ENCODE peak calls at places on chromosomes 6 and 20, in ten cellular contexts. One of them, this sample, is unnamed.

GRCh38 chr20:16346956-16347355 is 226.3 kb downstream of the KIF16B start:
- DNase-seq in H9: no peak
- DNase-seq in T-helper 9 cell: no peak
- DNase-seq in stimulated activated CD4-positive, alpha-beta T cell treated with anti-CD3 and anti-CD28 coated beads, Interleukin-2, amount 100 ng/mL, for 48 hours: no peak
- DNase-seq in cardiac muscle cell: no peak
- DNase-seq in activated CD4-positive, CD25-positive, alpha-beta regulatory T cell: no peak
- DNase-seq in fibroblast of mammary gland: no peak
- DNase-seq in dorsolateral prefrontal cortex: no peak
- DNase-seq in coronary artery: no peak
- DNase-seq in activated CD8-positive, alpha-beta memory T cell treated with anti-CD3 and anti-CD28 coated beads, Interleukin-2, amount 50 U/mL, for 4 hours: no peak
- DNase-seq in this sample: no peak

GRCh38 chr6:111841822-111842221 is 31.4 kb downstream of the FYN start:
- DNase-seq in H9: no peak
- DNase-seq in T-helper 9 cell: peak; percentile 32
- DNase-seq in stimulated activated CD4-positive, alpha-beta T cell treated with anti-CD3 and anti-CD28 coated beads, Interleukin-2, amount 100 ng/mL, for 48 hours: no peak
- DNase-seq in cardiac muscle cell: no peak
- DNase-seq in activated CD4-positive, CD25-positive, alpha-beta regulatory T cell: no peak
- DNase-seq in fibroblast of mammary gland: peak; percentile 34
- DNase-seq in dorsolateral prefrontal cortex: no peak
- DNase-seq in coronary artery: no peak
- DNase-seq in activated CD8-positive, alpha-beta memory T cell treated with anti-CD3 and anti-CD28 coated beads, Interleukin-2, amount 50 U/mL, for 4 hours: no peak
- DNase-seq in this sample: no peak

GRCh38 chr6:17705778-17706579 is 746 bp downstream of the NUP153 start:
- DNase-seq in H9: peak; percentile 58
- DNase-seq in T-helper 9 cell: peak; percentile 80
- DNase-seq in stimulated activated CD4-positive, alpha-beta T cell treated with anti-CD3 and anti-CD28 coated beads, Interleukin-2, amount 100 ng/mL, for 48 hours: peak; percentile 75
- DNase-seq in cardiac muscle cell: peak; percentile 66
- DNase-seq in activated CD4-positive, CD25-positive, alpha-beta regulatory T cell: peak; percentile 56
- DNase-seq in fibroblast of mammary gland: peak; percentile 65
- DNase-seq in dorsolateral prefrontal cortex: no peak
- DNase-seq in coronary artery: peak; percentile 82
- DNase-seq in activated CD8-positive, alpha-beta memory T cell treated with anti-CD3 and anti-CD28 coated beads, Interleukin-2, amount 50 U/mL, for 4 hours: peak; percentile 83
- DNase-seq in this sample: peak; percentile 61

GRCh38 chr20:21191839-21192238 is 66.0 kb downstream of the KIZ start:
- DNase-seq in H9: peak; percentile 78
- DNase-seq in T-helper 9 cell: no peak
- DNase-seq in stimulated activated CD4-positive, alpha-beta T cell treated with anti-CD3 and anti-CD28 coated beads, Interleukin-2, amount 100 ng/mL, for 48 hours: no peak
- DNase-seq in cardiac muscle cell: peak; percentile 21
- DNase-seq in activated CD4-positive, CD25-positive, alpha-beta regulatory T cell: no peak
- DNase-seq in fibroblast of mammary gland: no peak
- DNase-seq in dorsolateral prefrontal cortex: no peak
- DNase-seq in coronary artery: no peak
- DNase-seq in activated CD8-positive, alpha-beta memory T cell treated with anti-CD3 and anti-CD28 coated beads, Interleukin-2, amount 50 U/mL, for 4 hours: no peak
- DNase-seq in this sample: no peak

GRCh38 chr6:160198577-160199211 is 59.9 kb downstream of the SLC22A2 start:
- DNase-seq in H9: no peak
- DNase-seq in T-helper 9 cell: no peak
- DNase-seq in stimulated activated CD4-positive, alpha-beta T cell treated with anti-CD3 and anti-CD28 coated beads, Interleukin-2, amount 100 ng/mL, for 48 hours: no peak
- DNase-seq in cardiac muscle cell: no peak
- DNase-seq in activated CD4-positive, CD25-positive, alpha-beta regulatory T cell: no peak
- DNase-seq in fibroblast of mammary gland: no peak
- DNase-seq in dorsolateral prefrontal cortex: no peak
- DNase-seq in coronary artery: no peak
- DNase-seq in activated CD8-positive, alpha-beta memory T cell treated with anti-CD3 and anti-CD28 coated beads, Interleukin-2, amount 50 U/mL, for 4 hours: no peak
- DNase-seq in this sample: no peak

GRCh38 chr20:53171065-53171464 is 198.9 kb downstream of the TSHZ2 start:
- DNase-seq in H9: no peak
- DNase-seq in T-helper 9 cell: no peak
- DNase-seq in stimulated activated CD4-positive, alpha-beta T cell treated with anti-CD3 and anti-CD28 coated beads, Interleukin-2, amount 100 ng/mL, for 48 hours: no peak
- DNase-seq in cardiac muscle cell: no peak
- DNase-seq in activated CD4-positive, CD25-positive, alpha-beta regulatory T cell: no peak
- DNase-seq in fibroblast of mammary gland: no peak
- DNase-seq in dorsolateral prefrontal cortex: no peak
- DNase-seq in coronary artery: no peak
- DNase-seq in activated CD8-positive, alpha-beta memory T cell treated with anti-CD3 and anti-CD28 coated beads, Interleukin-2, amount 50 U/mL, for 4 hours: no peak
- DNase-seq in this sample: no peak

GRCh38 chr6:34346175-34347119 is 46.0 kb downstream of the NUDT3 start:
- DNase-seq in H9: no peak
- DNase-seq in T-helper 9 cell: no peak
- DNase-seq in stimulated activated CD4-positive, alpha-beta T cell treated with anti-CD3 and anti-CD28 coated beads, Interleukin-2, amount 100 ng/mL, for 48 hours: no peak
- DNase-seq in cardiac muscle cell: no peak
- DNase-seq in activated CD4-positive, CD25-positive, alpha-beta regulatory T cell: no peak
- DNase-seq in fibroblast of mammary gland: no peak
- DNase-seq in dorsolateral prefrontal cortex: no peak
- DNase-seq in coronary artery: no peak
- DNase-seq in activated CD8-positive, alpha-beta memory T cell treated with anti-CD3 and anti-CD28 coated beads, Interleukin-2, amount 50 U/mL, for 4 hours: no peak
- DNase-seq in this sample: no peak

GRCh38 chr20:52972965-52973819 is 1.0 kb downstream of the TSHZ2 start:
- DNase-seq in H9: peak; percentile 54
- DNase-seq in T-helper 9 cell: no peak
- DNase-seq in stimulated activated CD4-positive, alpha-beta T cell treated with anti-CD3 and anti-CD28 coated beads, Interleukin-2, amount 100 ng/mL, for 48 hours: peak; percentile 25
- DNase-seq in cardiac muscle cell: peak; percentile 69
- DNase-seq in activated CD4-positive, CD25-positive, alpha-beta regulatory T cell: no peak
- DNase-seq in fibroblast of mammary gland: peak; percentile 10
- DNase-seq in dorsolateral prefrontal cortex: no peak
- DNase-seq in coronary artery: no peak
- DNase-seq in activated CD8-positive, alpha-beta memory T cell treated with anti-CD3 and anti-CD28 coated beads, Interleukin-2, amount 50 U/mL, for 4 hours: peak; percentile 17
- DNase-seq in this sample: no peak

GRCh38 chr20:8951136-8951535 is 117.8 kb upstream of the PLCB4 start:
- DNase-seq in H9: no peak
- DNase-seq in T-helper 9 cell: no peak
- DNase-seq in stimulated activated CD4-positive, alpha-beta T cell treated with anti-CD3 and anti-CD28 coated beads, Interleukin-2, amount 100 ng/mL, for 48 hours: no peak
- DNase-seq in cardiac muscle cell: no peak
- DNase-seq in activated CD4-positive, CD25-positive, alpha-beta regulatory T cell: no peak
- DNase-seq in fibroblast of mammary gland: no peak
- DNase-seq in dorsolateral prefrontal cortex: no peak
- DNase-seq in coronary artery: no peak
- DNase-seq in activated CD8-positive, alpha-beta memory T cell treated with anti-CD3 and anti-CD28 coated beads, Interleukin-2, amount 50 U/mL, for 4 hours: no peak
- DNase-seq in this sample: no peak

GRCh38 chr6:153994004-153994403 is 45.0 kb upstream of the OPRM1 start:
- DNase-seq in H9: no peak
- DNase-seq in T-helper 9 cell: no peak
- DNase-seq in stimulated activated CD4-positive, alpha-beta T cell treated with anti-CD3 and anti-CD28 coated beads, Interleukin-2, amount 100 ng/mL, for 48 hours: no peak
- DNase-seq in cardiac muscle cell: no peak
- DNase-seq in activated CD4-positive, CD25-positive, alpha-beta regulatory T cell: no peak
- DNase-seq in fibroblast of mammary gland: no peak
- DNase-seq in dorsolateral prefrontal cortex: no peak
- DNase-seq in coronary artery: no peak
- DNase-seq in activated CD8-positive, alpha-beta memory T cell treated with anti-CD3 and anti-CD28 coated beads, Interleukin-2, amount 50 U/mL, for 4 hours: no peak
- DNase-seq in this sample: no peak

GRCh38 chr6:139124887-139125672 is 9.8 kb upstream of the HECA start:
- DNase-seq in H9: peak; percentile 57
- DNase-seq in T-helper 9 cell: peak; percentile 62
- DNase-seq in stimulated activated CD4-positive, alpha-beta T cell treated with anti-CD3 and anti-CD28 coated beads, Interleukin-2, amount 100 ng/mL, for 48 hours: peak; percentile 73
- DNase-seq in cardiac muscle cell: peak; percentile 65
- DNase-seq in activated CD4-positive, CD25-positive, alpha-beta regulatory T cell: peak; percentile 52
- DNase-seq in fibroblast of mammary gland: peak; percentile 79
- DNase-seq in dorsolateral prefrontal cortex: no peak
- DNase-seq in coronary artery: no peak
- DNase-seq in activated CD8-positive, alpha-beta memory T cell treated with anti-CD3 and anti-CD28 coated beads, Interleukin-2, amount 50 U/mL, for 4 hours: peak; percentile 74
- DNase-seq in this sample: peak; percentile 82

GRCh38 chr20:9458075-9458818 is 56.1 kb upstream of the LAMP5 start:
- DNase-seq in H9: peak; percentile 58
- DNase-seq in T-helper 9 cell: no peak
- DNase-seq in stimulated activated CD4-positive, alpha-beta T cell treated with anti-CD3 and anti-CD28 coated beads, Interleukin-2, amount 100 ng/mL, for 48 hours: no peak
- DNase-seq in cardiac muscle cell: peak; percentile 15
- DNase-seq in activated CD4-positive, CD25-positive, alpha-beta regulatory T cell: no peak
- DNase-seq in fibroblast of mammary gland: peak; percentile 61
- DNase-seq in dorsolateral prefrontal cortex: no peak
- DNase-seq in coronary artery: no peak
- DNase-seq in activated CD8-positive, alpha-beta memory T cell treated with anti-CD3 and anti-CD28 coated beads, Interleukin-2, amount 50 U/mL, for 4 hours: no peak
- DNase-seq in this sample: peak; percentile 80

GRCh38 chr20:37804584-37805566 is 98.1 kb upstream of the VSTM2L start:
- DNase-seq in H9: no peak
- DNase-seq in T-helper 9 cell: no peak
- DNase-seq in stimulated activated CD4-positive, alpha-beta T cell treated with anti-CD3 and anti-CD28 coated beads, Interleukin-2, amount 100 ng/mL, for 48 hours: no peak
- DNase-seq in cardiac muscle cell: no peak
- DNase-seq in activated CD4-positive, CD25-positive, alpha-beta regulatory T cell: no peak
- DNase-seq in fibroblast of mammary gland: no peak
- DNase-seq in dorsolateral prefrontal cortex: peak; percentile 51
- DNase-seq in coronary artery: no peak
- DNase-seq in activated CD8-positive, alpha-beta memory T cell treated with anti-CD3 and anti-CD28 coated beads, Interleukin-2, amount 50 U/mL, for 4 hours: no peak
- DNase-seq in this sample: no peak

GRCh38 chr6:170136541-170137175 is 154.2 kb downstream of the DLL1 start:
- DNase-seq in H9: peak; percentile 19
- DNase-seq in T-helper 9 cell: no peak
- DNase-seq in stimulated activated CD4-positive, alpha-beta T cell treated with anti-CD3 and anti-CD28 coated beads, Interleukin-2, amount 100 ng/mL, for 48 hours: no peak
- DNase-seq in cardiac muscle cell: no peak
- DNase-seq in activated CD4-positive, CD25-positive, alpha-beta regulatory T cell: no peak
- DNase-seq in fibroblast of mammary gland: no peak
- DNase-seq in dorsolateral prefrontal cortex: peak; percentile 23
- DNase-seq in coronary artery: peak; percentile 67
- DNase-seq in activated CD8-positive, alpha-beta memory T cell treated with anti-CD3 and anti-CD28 coated beads, Interleukin-2, amount 50 U/mL, for 4 hours: no peak
- DNase-seq in this sample: no peak

GRCh38 chr6:32965901-32966300 is 2.5 kb upstream of the BRD2 start:
- DNase-seq in H9: no peak
- DNase-seq in T-helper 9 cell: no peak
- DNase-seq in stimulated activated CD4-positive, alpha-beta T cell treated with anti-CD3 and anti-CD28 coated beads, Interleukin-2, amount 100 ng/mL, for 48 hours: no peak
- DNase-seq in cardiac muscle cell: no peak
- DNase-seq in activated CD4-positive, CD25-positive, alpha-beta regulatory T cell: no peak
- DNase-seq in fibroblast of mammary gland: no peak
- DNase-seq in dorsolateral prefrontal cortex: no peak
- DNase-seq in coronary artery: no peak
- DNase-seq in activated CD8-positive, alpha-beta memory T cell treated with anti-CD3 and anti-CD28 coated beads, Interleukin-2, amount 50 U/mL, for 4 hours: no peak
- DNase-seq in this sample: no peak

GRCh38 chr6:125054331-125054730 is 92.1 kb downstream of the RNF217 start:
- DNase-seq in H9: no peak
- DNase-seq in T-helper 9 cell: no peak
- DNase-seq in stimulated activated CD4-positive, alpha-beta T cell treated with anti-CD3 and anti-CD28 coated beads, Interleukin-2, amount 100 ng/mL, for 48 hours: no peak
- DNase-seq in cardiac muscle cell: no peak
- DNase-seq in activated CD4-positive, CD25-positive, alpha-beta regulatory T cell: no peak
- DNase-seq in fibroblast of mammary gland: no peak
- DNase-seq in dorsolateral prefrontal cortex: no peak
- DNase-seq in coronary artery: no peak
- DNase-seq in activated CD8-positive, alpha-beta memory T cell treated with anti-CD3 and anti-CD28 coated beads, Interleukin-2, amount 50 U/mL, for 4 hours: no peak
- DNase-seq in this sample: no peak

GRCh38 chr20:32855387-32855786 is 3.3 kb upstream of the EFCAB8 start:
- DNase-seq in H9: no peak
- DNase-seq in T-helper 9 cell: no peak
- DNase-seq in stimulated activated CD4-positive, alpha-beta T cell treated with anti-CD3 and anti-CD28 coated beads, Interleukin-2, amount 100 ng/mL, for 48 hours: no peak
- DNase-seq in cardiac muscle cell: no peak
- DNase-seq in activated CD4-positive, CD25-positive, alpha-beta regulatory T cell: no peak
- DNase-seq in fibroblast of mammary gland: no peak
- DNase-seq in dorsolateral prefrontal cortex: no peak
- DNase-seq in coronary artery: no peak
- DNase-seq in activated CD8-positive, alpha-beta memory T cell treated with anti-CD3 and anti-CD28 coated beads, Interleukin-2, amount 50 U/mL, for 4 hours: no peak
- DNase-seq in this sample: no peak

GRCh38 chr20:45157977-45158376 is 16.7 kb upstream of the PI3 start:
- DNase-seq in H9: no peak
- DNase-seq in T-helper 9 cell: no peak
- DNase-seq in stimulated activated CD4-positive, alpha-beta T cell treated with anti-CD3 and anti-CD28 coated beads, Interleukin-2, amount 100 ng/mL, for 48 hours: no peak
- DNase-seq in cardiac muscle cell: no peak
- DNase-seq in activated CD4-positive, CD25-positive, alpha-beta regulatory T cell: no peak
- DNase-seq in fibroblast of mammary gland: peak; percentile 86
- DNase-seq in dorsolateral prefrontal cortex: no peak
- DNase-seq in coronary artery: no peak
- DNase-seq in activated CD8-positive, alpha-beta memory T cell treated with anti-CD3 and anti-CD28 coated beads, Interleukin-2, amount 50 U/mL, for 4 hours: no peak
- DNase-seq in this sample: peak; percentile 67

GRCh38 chr6:148559848-148560433 is 186.9 kb upstream of the UST start:
- DNase-seq in H9: peak; percentile 78
- DNase-seq in T-helper 9 cell: peak; percentile 65
- DNase-seq in stimulated activated CD4-positive, alpha-beta T cell treated with anti-CD3 and anti-CD28 coated beads, Interleukin-2, amount 100 ng/mL, for 48 hours: peak; percentile 67
- DNase-seq in cardiac muscle cell: peak; percentile 87
- DNase-seq in activated CD4-positive, CD25-positive, alpha-beta regulatory T cell: peak; percentile 52
- DNase-seq in fibroblast of mammary gland: peak; percentile 62
- DNase-seq in dorsolateral prefrontal cortex: peak; percentile 80
- DNase-seq in coronary artery: no peak
- DNase-seq in activated CD8-positive, alpha-beta memory T cell treated with anti-CD3 and anti-CD28 coated beads, Interleukin-2, amount 50 U/mL, for 4 hours: peak; percentile 71
- DNase-seq in this sample: peak; percentile 53

GRCh38 chr6:6678811-6679210 is 90.3 kb downstream of the LY86 start:
- DNase-seq in H9: no peak
- DNase-seq in T-helper 9 cell: no peak
- DNase-seq in stimulated activated CD4-positive, alpha-beta T cell treated with anti-CD3 and anti-CD28 coated beads, Interleukin-2, amount 100 ng/mL, for 48 hours: no peak
- DNase-seq in cardiac muscle cell: no peak
- DNase-seq in activated CD4-positive, CD25-positive, alpha-beta regulatory T cell: no peak
- DNase-seq in fibroblast of mammary gland: no peak
- DNase-seq in dorsolateral prefrontal cortex: no peak
- DNase-seq in coronary artery: no peak
- DNase-seq in activated CD8-positive, alpha-beta memory T cell treated with anti-CD3 and anti-CD28 coated beads, Interleukin-2, amount 50 U/mL, for 4 hours: no peak
- DNase-seq in this sample: no peak

GRCh38 chr20:39144757-39145156 is 182.6 kb downstream of the DHX35 start:
- DNase-seq in H9: no peak
- DNase-seq in T-helper 9 cell: no peak
- DNase-seq in stimulated activated CD4-positive, alpha-beta T cell treated with anti-CD3 and anti-CD28 coated beads, Interleukin-2, amount 100 ng/mL, for 48 hours: no peak
- DNase-seq in cardiac muscle cell: no peak
- DNase-seq in activated CD4-positive, CD25-positive, alpha-beta regulatory T cell: no peak
- DNase-seq in fibroblast of mammary gland: no peak
- DNase-seq in dorsolateral prefrontal cortex: no peak
- DNase-seq in coronary artery: no peak
- DNase-seq in activated CD8-positive, alpha-beta memory T cell treated with anti-CD3 and anti-CD28 coated beads, Interleukin-2, amount 50 U/mL, for 4 hours: no peak
- DNase-seq in this sample: no peak

GRCh38 chr6:104320896-104321295 is 538.8 kb downstream of the HACE1 start:
- DNase-seq in H9: no peak
- DNase-seq in T-helper 9 cell: no peak
- DNase-seq in stimulated activated CD4-positive, alpha-beta T cell treated with anti-CD3 and anti-CD28 coated beads, Interleukin-2, amount 100 ng/mL, for 48 hours: no peak
- DNase-seq in cardiac muscle cell: no peak
- DNase-seq in activated CD4-positive, CD25-positive, alpha-beta regulatory T cell: no peak
- DNase-seq in fibroblast of mammary gland: no peak
- DNase-seq in dorsolateral prefrontal cortex: no peak
- DNase-seq in coronary artery: no peak
- DNase-seq in activated CD8-positive, alpha-beta memory T cell treated with anti-CD3 and anti-CD28 coated beads, Interleukin-2, amount 50 U/mL, for 4 hours: no peak
- DNase-seq in this sample: no peak

GRCh38 chr6:45569210-45569945 is 191.6 kb upstream of the SUPT3H start:
- DNase-seq in H9: no peak
- DNase-seq in T-helper 9 cell: no peak
- DNase-seq in stimulated activated CD4-positive, alpha-beta T cell treated with anti-CD3 and anti-CD28 coated beads, Interleukin-2, amount 100 ng/mL, for 48 hours: no peak
- DNase-seq in cardiac muscle cell: no peak
- DNase-seq in activated CD4-positive, CD25-positive, alpha-beta regulatory T cell: no peak
- DNase-seq in fibroblast of mammary gland: no peak
- DNase-seq in dorsolateral prefrontal cortex: no peak
- DNase-seq in coronary artery: no peak
- DNase-seq in activated CD8-positive, alpha-beta memory T cell treated with anti-CD3 and anti-CD28 coated beads, Interleukin-2, amount 50 U/mL, for 4 hours: no peak
- DNase-seq in this sample: no peak

GRCh38 chr6:44704240-44705150 is 317.0 kb downstream of the CDC5L start:
- DNase-seq in H9: no peak
- DNase-seq in T-helper 9 cell: no peak
- DNase-seq in stimulated activated CD4-positive, alpha-beta T cell treated with anti-CD3 and anti-CD28 coated beads, Interleukin-2, amount 100 ng/mL, for 48 hours: peak; percentile 28
- DNase-seq in cardiac muscle cell: no peak
- DNase-seq in activated CD4-positive, CD25-positive, alpha-beta regulatory T cell: no peak
- DNase-seq in fibroblast of mammary gland: no peak
- DNase-seq in dorsolateral prefrontal cortex: no peak
- DNase-seq in coronary artery: peak; percentile 33
- DNase-seq in activated CD8-positive, alpha-beta memory T cell treated with anti-CD3 and anti-CD28 coated beads, Interleukin-2, amount 50 U/mL, for 4 hours: no peak
- DNase-seq in this sample: no peak

GRCh38 chr20:22490287-22491187 is 93.8 kb downstream of the FOXA2 start:
- DNase-seq in H9: peak; percentile 62
- DNase-seq in T-helper 9 cell: no peak
- DNase-seq in stimulated activated CD4-positive, alpha-beta T cell treated with anti-CD3 and anti-CD28 coated beads, Interleukin-2, amount 100 ng/mL, for 48 hours: no peak
- DNase-seq in cardiac muscle cell: peak; percentile 23
- DNase-seq in activated CD4-positive, CD25-positive, alpha-beta regulatory T cell: no peak
- DNase-seq in fibroblast of mammary gland: peak; percentile 2
- DNase-seq in dorsolateral prefrontal cortex: no peak
- DNase-seq in coronary artery: no peak
- DNase-seq in activated CD8-positive, alpha-beta memory T cell treated with anti-CD3 and anti-CD28 coated beads, Interleukin-2, amount 50 U/mL, for 4 hours: no peak
- DNase-seq in this sample: no peak

GRCh38 chr20:25356294-25356933 is 34.2 kb downstream of the ABHD12 start:
- DNase-seq in H9: peak; percentile 86
- DNase-seq in T-helper 9 cell: no peak
- DNase-seq in stimulated activated CD4-positive, alpha-beta T cell treated with anti-CD3 and anti-CD28 coated beads, Interleukin-2, amount 100 ng/mL, for 48 hours: no peak
- DNase-seq in cardiac muscle cell: no peak
- DNase-seq in activated CD4-positive, CD25-positive, alpha-beta regulatory T cell: no peak
- DNase-seq in fibroblast of mammary gland: no peak
- DNase-seq in dorsolateral prefrontal cortex: no peak
- DNase-seq in coronary artery: no peak
- DNase-seq in activated CD8-positive, alpha-beta memory T cell treated with anti-CD3 and anti-CD28 coated beads, Interleukin-2, amount 50 U/mL, for 4 hours: no peak
- DNase-seq in this sample: no peak

GRCh38 chr6:34912715-34913464 is 23.8 kb downstream of the ANKS1A start:
- DNase-seq in H9: no peak
- DNase-seq in T-helper 9 cell: no peak
- DNase-seq in stimulated activated CD4-positive, alpha-beta T cell treated with anti-CD3 and anti-CD28 coated beads, Interleukin-2, amount 100 ng/mL, for 48 hours: peak; percentile 10
- DNase-seq in cardiac muscle cell: no peak
- DNase-seq in activated CD4-positive, CD25-positive, alpha-beta regulatory T cell: no peak
- DNase-seq in fibroblast of mammary gland: peak; percentile 85
- DNase-seq in dorsolateral prefrontal cortex: no peak
- DNase-seq in coronary artery: no peak
- DNase-seq in activated CD8-positive, alpha-beta memory T cell treated with anti-CD3 and anti-CD28 coated beads, Interleukin-2, amount 50 U/mL, for 4 hours: no peak
- DNase-seq in this sample: peak; percentile 80

GRCh38 chr20:53599039-53599362 is 5.4 kb upstream of the ZNF217 start:
- DNase-seq in H9: no peak
- DNase-seq in T-helper 9 cell: no peak
- DNase-seq in stimulated activated CD4-positive, alpha-beta T cell treated with anti-CD3 and anti-CD28 coated beads, Interleukin-2, amount 100 ng/mL, for 48 hours: no peak
- DNase-seq in cardiac muscle cell: no peak
- DNase-seq in activated CD4-positive, CD25-positive, alpha-beta regulatory T cell: no peak
- DNase-seq in fibroblast of mammary gland: no peak
- DNase-seq in dorsolateral prefrontal cortex: no peak
- DNase-seq in coronary artery: no peak
- DNase-seq in activated CD8-positive, alpha-beta memory T cell treated with anti-CD3 and anti-CD28 coated beads, Interleukin-2, amount 50 U/mL, for 4 hours: no peak
- DNase-seq in this sample: no peak

This sample was measured in HCEC 1CT.